ENCODE peak calls at places on chromosomes 3 and 15, in five cellular contexts. I is heart left ventricle, C is spleen, R is HCT116, N is stomach. S is an unnamed sample.

GRCh38 chr3:121493431-121493830 is 52.4 kb downstream of the POLQ start:
- DNase-seq in I (no peak), C (no peak), R (no peak), N (no peak), S (no peak)

GRCh38 chr3:134929976-134930375 is 134.9 kb downstream of the EPHB1 start:
- DNase-seq in I (no peak), C (no peak), R (no peak), N (no peak), S (no peak)

GRCh38 chr3:13574798-13575451 is 26.0 kb downstream of the FBLN2 start:
- DNase-seq in I (no peak), C (no peak), R (no peak), N (no peak), S (no peak)

GRCh38 chr3:141659821-141660597 is 78.1 kb upstream of the RNF7 start:
- DNase-seq in I (peak), C (peak), R (no peak), N (peak), S (peak)

GRCh38 chr3:66472313-66473134 is 28.3 kb downstream of the LRIG1 start:
- DNase-seq in I (no peak), C (no peak), R (no peak), N (no peak), S (no peak)

GRCh38 chr15:90062023-90062728 is 40.1 kb downstream of the IDH2 start:
- DNase-seq in I (peak), C (no peak), R (no peak), N (peak), S (peak)

GRCh38 chr3:59514865-59515482 is 465.1 kb upstream of the CFAP20DC start:
- DNase-seq in I (no peak), C (no peak), R (no peak), N (no peak), S (no peak)

GRCh38 chr15:33242165-33242564 is 47.7 kb upstream of the FMN1 start:
- DNase-seq in I (no peak), C (no peak), R (no peak), N (no peak), S (no peak)

GRCh38 chr3:68866157-68866556 is 66.2 kb downstream of the TAFA4 start:
- DNase-seq in I (no peak), C (no peak), R (no peak), N (no peak), S (no peak)

GRCh38 chr3:350978-351377 is 154.4 kb downstream of the CHL1 start:
- DNase-seq in I (no peak), C (no peak), R (no peak), N (no peak), S (no peak)
- TF ChIP-seq POLR2A in I (no peak), C (no peak), R (no peak), N (no peak), S (no peak)

GRCh38 chr3:196502775-196503181 is 790 bp downstream of the RNF168 start:
- DNase-seq in I (peak), C (peak), R (no peak), N (peak), S (no peak)

GRCh38 chr3:196501316-196502064 is 2.1 kb downstream of the RNF168 start:
- DNase-seq in I (no peak), C (no peak), R (no peak), N (no peak), S (no peak)

GRCh38 chr3:196506687-196507086 is 3.1 kb upstream of the RNF168 start:
- DNase-seq in I (no peak), C (no peak), R (no peak), N (no peak), S (no peak)

GRCh38 chr3:196499807-196500524 is 3.6 kb downstream of the RNF168 start:
- DNase-seq in I (no peak), C (no peak), R (no peak), N (no peak), S (no peak)

GRCh38 chr3:196504556-196504955 is 988 bp upstream of the RNF168 start:
- DNase-seq in I (no peak), C (no peak), R (no peak), N (no peak), S (no peak)
- H3K27ac ChIP-seq in I (peak), C (peak), R (peak), N (peak), S (no peak)

GRCh38 chr15:91944334-91944733 is 90.8 kb downstream of the SLCO3A1 start:
- DNase-seq in I (no peak), C (no peak), R (no peak), N (no peak), S (no peak)

GRCh38 chr15:91941871-91942270 is 88.4 kb downstream of the SLCO3A1 start:
- DNase-seq in I (no peak), C (no peak), R (no peak), N (no peak), S (no peak)

GRCh38 chr15:91945385-91945784 is 91.9 kb downstream of the SLCO3A1 start:
- DNase-seq in I (no peak), C (no peak), R (no peak), N (no peak), S (no peak)

GRCh38 chr15:91940466-91941381 is 87.2 kb downstream of the SLCO3A1 start:
- DNase-seq in I (no peak), C (no peak), R (no peak), N (no peak), S (peak)

DNA sequence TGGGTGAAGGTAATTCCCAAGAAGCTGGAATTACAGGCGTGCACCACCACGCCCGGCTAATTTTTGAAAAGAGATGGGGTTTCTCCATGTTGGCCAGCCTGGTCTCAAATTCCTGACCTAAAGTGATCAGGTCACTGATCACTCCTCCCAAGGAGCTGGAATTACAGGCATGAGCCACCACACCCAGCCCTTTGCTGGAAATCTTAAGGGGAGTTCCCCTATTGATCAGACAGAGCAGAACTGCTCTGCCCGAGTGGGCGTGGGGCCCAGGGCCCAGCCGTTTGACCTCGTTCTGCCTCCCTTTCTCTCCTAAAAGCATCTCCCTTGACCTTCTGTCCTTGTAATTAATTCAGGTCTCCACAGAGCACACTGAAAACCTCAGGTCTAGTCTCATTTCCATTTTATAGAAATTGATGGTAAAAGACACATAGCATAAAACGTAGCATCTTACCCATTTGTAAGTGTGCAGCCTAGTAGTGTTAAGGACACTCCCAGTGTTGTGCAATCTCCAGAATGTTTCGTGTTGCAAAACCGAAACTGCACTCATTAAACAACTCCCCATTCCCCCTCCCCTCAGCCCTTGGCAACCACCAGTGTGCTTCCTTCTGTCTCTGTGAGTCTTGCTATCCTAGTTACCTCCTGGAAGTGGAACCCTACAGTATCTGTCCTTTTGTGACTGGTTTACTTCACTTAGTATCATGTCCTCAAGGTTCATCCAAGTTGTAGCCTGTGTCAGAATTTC is 89.3 kb downstream of the SLCO3A1 start:
- DNase-seq in I (peak), C (no peak), R (peak), N (peak), S (peak)
- TF ChIP-seq POLR2A in I (no peak), C (no peak), R (no peak), N (no peak), S (no peak)

DNA sequence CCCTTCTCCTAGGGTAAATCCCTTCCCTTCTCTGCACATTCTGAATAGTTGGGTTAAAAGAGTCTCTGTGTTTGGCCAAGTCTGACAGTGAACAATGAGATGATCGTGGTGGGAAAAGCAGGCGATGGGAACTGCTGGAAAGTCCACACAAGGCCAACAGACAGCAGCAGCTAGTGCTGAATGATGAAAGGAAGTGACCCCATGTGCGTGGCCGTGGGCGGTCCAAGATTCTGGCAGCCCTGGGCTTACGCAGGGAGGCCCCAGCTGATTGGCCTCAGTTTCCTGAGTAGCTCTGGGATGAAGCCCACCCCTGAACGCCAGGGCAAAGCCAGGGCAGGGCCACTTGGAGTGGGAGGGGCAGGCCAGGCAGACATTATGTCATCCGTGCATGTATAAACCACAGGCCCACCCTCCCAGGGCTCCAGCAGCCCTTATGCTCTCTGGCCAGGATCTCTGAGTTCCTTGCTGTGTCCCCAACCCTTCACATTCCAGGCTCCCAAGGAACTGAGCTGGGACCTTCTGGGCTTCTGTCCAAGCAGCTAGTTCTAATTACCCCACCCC is 57.8 kb downstream of the CDC25A start:
- DNase-seq in I (peak), C (peak), R (no peak), N (peak), S (peak)
- H3K27ac ChIP-seq in I (peak), C (peak), R (no peak), N (peak), S (peak)

S was measured in upper lobe of left lung.